ENCODE peak calls at places on chromosome 14, in nine cellular contexts. C is astrocyte of the spinal cord; R is A172; J is right atrium auricular region; E is activated naive CD4-positive, alpha-beta T cell treated with anti-CD3 and anti-CD28 coated beads for 36 hours; I is ACHN; X is pancreas; T is NCI-H1105; D is NCI-H82. H is an unnamed sample.

GRCh38 chr14:100285021-100285912 is 21.0 kb downstream of the SLC25A29 start:
- DNase-seq in C (peak; percentile 42), R (no peak), J (no peak), E (peak; percentile 75), I (peak; percentile 64), X (peak; percentile 95), T (peak; percentile 60), D (peak; percentile 71), H (peak; percentile 54)

GRCh38 chr14:71418591-71419245 is 511.5 kb downstream of the PCNX1 start:
- DNase-seq in C (no peak), R (no peak), J (no peak), E (no peak), I (no peak), X (no peak), T (no peak), D (no peak), H (no peak)

GRCh38 chr14:104087981-104088850 is 2.7 kb downstream of the ASPG start:
- DNase-seq in C (no peak), R (no peak), J (no peak), E (no peak), I (no peak), X (peak; percentile 54), T (no peak), D (no peak), H (no peak)

GRCh38 chr14:32813401-32813800 is 125.3 kb upstream of the NPAS3 start:
- DNase-seq in C (peak; percentile 12), R (no peak), J (no peak), E (no peak), I (no peak), X (no peak), T (no peak), D (no peak), H (no peak)

GRCh38 chr14:81161749-81162148 is 59.0 kb downstream of the GTF2A1 start:
- DNase-seq in C (no peak), R (no peak), J (no peak), E (no peak), I (no peak), X (no peak), T (no peak), D (no peak), H (no peak)

GRCh38 chr14:89466460-89466859 is 49.4 kb upstream of the FOXN3 start:
- DNase-seq in C (no peak), R (no peak), J (no peak), E (peak; percentile 30), I (no peak), X (no peak), T (no peak), D (no peak), H (no peak)

GRCh38 chr14:64508215-64508776 is 3.7 kb downstream of the ZBTB1 start:
- DNase-seq in C (no peak), R (no peak), J (no peak), E (no peak), I (no peak), X (no peak), T (no peak), D (peak; percentile 35), H (no peak)

GRCh38 chr14:100719976-100720520 is 6.6 kb upstream of the DLK1 start:
- DNase-seq in C (no peak), R (no peak), J (no peak), E (no peak), I (no peak), X (no peak), T (no peak), D (no peak), H (no peak)

GRCh38 chr14:102279688-102280348 is 25.1 kb downstream of the MOK start:
- DNase-seq in C (peak; percentile 97), R (peak; percentile 85), J (no peak), E (peak; percentile 46), I (peak; percentile 94), X (no peak), T (no peak), D (no peak), H (peak; percentile 100)

GRCh38 chr14:87468531-87468930 is 524.5 kb downstream of the GALC start:
- DNase-seq in C (no peak), R (no peak), J (no peak), E (no peak), I (no peak), X (no peak), T (no peak), D (no peak), H (no peak)

GRCh38 chr14:64074961-64075619 is 219.1 kb downstream of the ESR2 start:
- DNase-seq in C (peak; percentile 57), R (peak; percentile 43), J (no peak), E (no peak), I (no peak), X (no peak), T (no peak), D (no peak), H (peak; percentile 53)

GRCh38 chr14:53360821-53361220 is 207.7 kb upstream of the DDHD1 start:
- DNase-seq in C (no peak), R (no peak), J (no peak), E (no peak), I (no peak), X (no peak), T (no peak), D (no peak), H (no peak)

GRCh38 chr14:65594153-65594881 is 181.8 kb downstream of the FUT8 start:
- DNase-seq in C (no peak), R (no peak), J (no peak), E (no peak), I (no peak), X (peak; percentile 68), T (no peak), D (no peak), H (no peak)

GRCh38 chr14:101925152-101925551 is 39.2 kb upstream of the DYNC1H1 start:
- DNase-seq in C (no peak), R (no peak), J (no peak), E (no peak), I (no peak), X (peak; percentile 41), T (no peak), D (no peak), H (no peak)

GRCh38 chr14:61408498-61408897 is 87.1 kb downstream of the PRKCH start:
- DNase-seq in C (no peak), R (no peak), J (no peak), E (no peak), I (no peak), X (no peak), T (no peak), D (no peak), H (no peak)

GRCh38 chr14:64643709-64644108 is 60.5 kb upstream of the PLEKHG3 start:
- DNase-seq in C (no peak), R (no peak), J (no peak), E (no peak), I (no peak), X (no peak), T (no peak), D (no peak), H (no peak)

GRCh38 chr14:68564826-68565760 is 227.8 kb downstream of the ZFP36L1 start:
- DNase-seq in C (no peak), R (no peak), J (no peak), E (peak; percentile 46), I (no peak), X (no peak), T (no peak), D (no peak), H (no peak)

GRCh38 chr14:52961060-52961639 is 10.3 kb upstream of the FERMT2 start:
- DNase-seq in C (peak; percentile 67), R (peak; percentile 43), J (peak; percentile 64), E (peak; percentile 73), I (peak; percentile 59), X (no peak), T (peak; percentile 40), D (peak; percentile 85), H (peak; percentile 21)

GRCh38 chr14:61153914-61154545 is 127.1 kb downstream of the TMEM30B start:
- DNase-seq in C (peak; percentile 28), R (no peak), J (no peak), E (no peak), I (no peak), X (no peak), T (no peak), D (no peak), H (peak; percentile 55)

GRCh38 chr14:99260652-99261551 is 11.1 kb downstream of the BCL11B start:
- DNase-seq in C (no peak), R (no peak), J (no peak), E (peak; percentile 72), I (no peak), X (no peak), T (no peak), D (no peak), H (peak; percentile 60)

GRCh38 chr14:102891556-102891955 is 30.9 kb upstream of the AMN start:
- DNase-seq in C (peak; percentile 76), R (peak; percentile 4), J (no peak), E (no peak), I (no peak), X (no peak), T (no peak), D (no peak), H (no peak)

GRCh38 chr14:68522510-68523325 is 270.1 kb downstream of the ZFP36L1 start:
- DNase-seq in C (no peak), R (no peak), J (peak; percentile 60), E (no peak), I (no peak), X (no peak), T (peak; percentile 23), D (no peak), H (no peak)

GRCh38 chr14:103855734-103856095 is 8.3 kb upstream of the PPP1R13B start:
- DNase-seq in C (no peak), R (no peak), J (no peak), E (no peak), I (no peak), X (no peak), T (no peak), D (no peak), H (no peak)

GRCh38 chr14:95389471-95390011 is 69.8 kb upstream of the CLMN start:
- DNase-seq in C (peak; percentile 35), R (no peak), J (peak; percentile 87), E (no peak), I (no peak), X (no peak), T (no peak), D (no peak), H (no peak)

GRCh38 chr14:44910826-44911225 is 50.9 kb downstream of the KLHL28 start:
- DNase-seq in C (no peak), R (no peak), J (no peak), E (no peak), I (no peak), X (no peak), T (no peak), D (no peak), H (no peak)

GRCh38 chr14:61812347-61813100 is 50.3 kb downstream of the SNAPC1 start:
- DNase-seq in C (no peak), R (no peak), J (no peak), E (peak; percentile 11), I (no peak), X (peak; percentile 70), T (peak; percentile 47), D (peak; percentile 19), H (peak; percentile 6)

GRCh38 chr14:79543966-79544365 is 667.3 kb downstream of the DIO2 start:
- DNase-seq in C (peak; percentile 82), R (peak; percentile 2), J (no peak), E (no peak), I (peak; percentile 46), X (no peak), T (no peak), D (peak; percentile 26), H (peak; percentile 20)

GRCh38 chr14:56005580-56006053 is 112.6 kb upstream of the PELI2 start:
- DNase-seq in C (no peak), R (no peak), J (no peak), E (no peak), I (no peak), X (no peak), T (no peak), D (no peak), H (no peak)

GRCh38 chr14:30108975-30109700 is 181.5 kb upstream of the PRKD1 start:
- DNase-seq in C (no peak), R (no peak), J (no peak), E (no peak), I (no peak), X (no peak), T (peak; percentile 61), D (no peak), H (peak; percentile 41)

GRCh38 chr14:56196274-56196673 is 78.1 kb downstream of the PELI2 start:
- DNase-seq in C (peak; percentile 40), R (no peak), J (no peak), E (no peak), I (no peak), X (no peak), T (no peak), D (peak; percentile 71), H (no peak)

GRCh38 chr14:100658514-100658886 is 68.2 kb upstream of the DLK1 start:
- DNase-seq in C (no peak), R (no peak), J (no peak), E (no peak), I (no peak), X (no peak), T (no peak), D (peak; percentile 6), H (no peak)